ENCODE peak calls at places on chromosomes 4 and X, in six cellular contexts. E, K, X, O, H and Z are unnamed samples.
A peak's percentile ranks its signal among the peaks of the same experiment; 100 is the strongest.

GRCh38 chr4:81030617-81031388 is at the start of gene BMP3:
- DNase-seq in K (no peak), O (no peak), E (no peak), X (peak; percentile 13), H (no peak), Z (no peak)

GRCh38 chr4:147633113-147633512 is 15.9 kb downstream of the TMEM184C start:
- DNase-seq in H (no peak), E (no peak), K (no peak), O (no peak), X (peak; percentile 76), Z (peak; percentile 40)

GRCh38 chrX:151962034-151962433 is 12.4 kb downstream of the GABRE start:
- DNase-seq in H (no peak), X (no peak), O (no peak), E (no peak), K (no peak), Z (no peak)

GRCh38 chrX:121579016-121579760 is 531.8 kb downstream of the GLUD2 start:
- DNase-seq in K (no peak), O (peak; percentile 53), H (no peak), E (no peak), X (peak; percentile 56), Z (no peak)

GRCh38 chr4:75841641-75842520 is 60.4 kb downstream of the PPEF2 start:
- DNase-seq in O (peak; percentile 31), X (peak; percentile 44), K (no peak), H (no peak), E (no peak), Z (no peak)

GRCh38 chr4:5956285-5957021 is 61.8 kb downstream of the C4orf50 start:
- DNase-seq in H (no peak), K (peak; percentile 49), X (no peak), E (peak; percentile 75), O (no peak), Z (no peak)

GRCh38 chr4:16544251-16544721 is 318.0 kb upstream of the TAPT1 start:
- DNase-seq in O (peak; percentile 56), X (no peak), H (peak; percentile 24), K (peak; percentile 75), E (peak; percentile 84), Z (no peak)

GRCh38 chr4:140281828-140282227 is 91.6 kb upstream of the SCOC start:
- DNase-seq in K (no peak), E (no peak), X (no peak), H (no peak), O (peak; percentile 43), Z (no peak)

GRCh38 chrX:24175276-24175675 is 25.7 kb downstream of the ZFX start:
- DNase-seq in X (no peak), K (no peak), H (no peak), E (no peak), O (no peak), Z (no peak)

GRCh38 chrX:24169211-24169610 is 19.7 kb downstream of the ZFX start:
- DNase-seq in X (no peak), K (no peak), E (no peak), O (no peak), H (no peak), Z (no peak)

GRCh38 chrX:24168807-24169206 is 19.3 kb downstream of the ZFX start:
- DNase-seq in O (no peak), E (no peak), X (no peak), K (no peak), H (no peak), Z (no peak)

GRCh38 chrX:24178441-24178840 is 28.9 kb downstream of the ZFX start:
- DNase-seq in K (no peak), O (no peak), E (no peak), X (no peak), H (no peak), Z (no peak)

DNA sequence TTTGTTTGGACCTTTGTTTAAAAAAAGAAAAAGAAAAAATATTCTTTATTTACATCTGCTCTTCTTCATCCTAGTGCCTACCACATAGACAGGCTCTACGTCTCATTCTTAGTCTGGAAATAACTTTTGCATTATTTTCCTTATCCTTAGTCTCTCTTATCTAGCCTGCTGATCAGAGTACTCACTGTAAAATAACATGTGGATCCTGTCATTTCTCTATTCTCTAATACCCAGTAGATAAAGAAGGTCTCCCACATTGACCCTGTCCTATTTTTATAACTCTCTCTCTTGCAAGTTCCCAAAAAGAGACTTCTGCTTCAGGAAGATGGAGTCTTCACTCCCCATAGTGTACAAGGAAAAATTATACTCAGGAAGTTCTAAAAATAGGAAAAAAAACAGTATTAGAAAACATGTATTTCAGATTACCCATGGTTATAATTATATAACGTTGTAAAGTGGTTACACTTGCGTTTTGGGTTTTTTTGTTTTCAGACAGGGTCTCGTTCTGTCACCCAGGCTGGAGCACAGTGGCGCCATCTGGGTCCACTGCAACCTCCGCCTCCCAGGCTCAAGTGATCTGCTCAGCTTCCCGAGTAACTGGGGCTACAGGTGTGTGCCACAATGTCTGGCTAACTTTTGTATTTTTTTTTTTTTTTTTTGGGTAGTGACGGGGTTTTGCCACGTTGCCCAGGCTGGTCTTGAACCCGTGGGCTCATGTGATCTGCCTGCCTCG is 23.8 kb downstream of the ZFX start:
- DNase-seq in X (no peak), E (no peak), K (no peak), H (no peak), O (no peak), Z (no peak)
- TF ChIP-seq CTCF in X (no peak), E (no peak), K (no peak), H (no peak), O (no peak), Z (no peak)

GRCh38 chr4:30720656-30721352 is 635 bp downstream of the PCDH7 start:
- DNase-seq in O (peak; percentile 50), H (no peak), K (no peak), X (peak; percentile 44), E (peak; percentile 81), Z (no peak)

GRCh38 chr4:30722916-30723270 is 2.7 kb downstream of the PCDH7 start:
- DNase-seq in E (no peak), H (no peak), X (no peak), K (no peak), O (no peak), Z (no peak)

GRCh38 chr4:30722092-30722915 is 2.1 kb downstream of the PCDH7 start:
- DNase-seq in H (no peak), E (no peak), O (no peak), X (no peak), K (no peak), Z (no peak)

GRCh38 chr4:30720021-30720655 is at the start of gene PCDH7:
- DNase-seq in H (peak; percentile 33), O (peak; percentile 60), E (no peak), K (no peak), X (peak; percentile 64), Z (no peak)

DNA sequence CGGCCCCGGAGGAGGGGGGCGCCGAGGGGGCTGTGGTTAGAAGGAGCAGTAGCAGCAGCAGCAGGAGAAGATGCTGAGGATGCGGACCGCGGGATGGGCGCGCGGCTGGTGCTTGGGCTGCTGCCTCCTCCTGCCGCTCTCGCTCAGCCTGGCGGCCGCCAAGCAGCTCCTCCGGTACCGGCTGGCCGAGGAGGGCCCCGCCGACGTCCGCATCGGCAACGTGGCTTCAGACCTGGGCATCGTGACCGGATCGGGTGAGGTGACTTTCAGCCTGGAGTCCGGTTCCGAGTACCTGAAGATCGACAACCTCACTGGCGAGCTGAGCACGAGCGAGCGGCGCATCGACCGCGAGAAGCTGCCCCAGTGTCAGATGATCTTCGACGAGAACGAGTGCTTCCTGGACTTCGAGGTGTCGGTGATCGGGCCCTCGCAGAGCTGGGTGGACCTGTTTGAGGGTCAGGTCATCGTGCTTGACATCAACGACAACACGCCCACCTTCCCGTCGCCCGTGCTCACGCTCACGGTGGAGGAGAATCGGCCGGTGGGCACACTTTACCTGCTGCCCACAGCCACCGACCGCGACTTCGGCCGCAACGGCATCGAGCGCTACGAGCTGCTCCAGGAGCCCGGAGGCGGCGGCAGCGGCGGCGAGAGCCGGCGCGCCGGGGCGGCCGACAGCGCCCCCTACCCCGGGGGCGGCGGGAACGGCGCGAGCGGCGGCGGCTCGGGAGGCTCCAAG is 1.4 kb downstream of the PCDH7 start:
- DNase-seq in E (no peak), X (peak; percentile 36), O (peak; percentile 39), H (no peak), K (no peak), Z (no peak)
- TF ChIP-seq CTCF in E (peak; percentile 43), X (no peak), O (no peak), H (no peak), K (peak; percentile 53), Z (no peak)

DNA sequence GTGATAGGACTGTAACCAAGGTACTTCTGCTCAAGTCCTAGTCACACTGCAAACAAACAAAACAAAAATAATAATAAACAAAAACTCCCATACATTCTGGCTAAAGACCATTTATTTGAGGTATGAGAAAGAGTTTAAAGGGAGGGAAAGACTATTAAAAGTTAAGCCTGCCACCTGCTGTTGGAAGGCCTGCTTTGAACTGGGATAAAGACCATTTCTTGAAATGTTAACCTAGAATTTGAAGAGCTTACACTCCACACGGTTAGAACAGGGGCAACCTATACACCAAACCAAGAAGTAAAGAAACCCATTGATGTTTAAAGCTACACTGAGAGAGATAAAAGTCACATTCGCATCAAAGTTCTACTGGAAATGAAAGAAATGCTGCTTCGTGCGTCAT is 548.7 kb upstream of the DIPK2B start:
- DNase-seq in O (peak; percentile 55), K (no peak), E (no peak), X (peak; percentile 50), H (no peak), Z (no peak)
- TF ChIP-seq CTCF in O (peak; percentile 45), K (peak; percentile 16), E (no peak), X (peak; percentile 55), H (no peak), Z (peak; percentile 44)

DNA sequence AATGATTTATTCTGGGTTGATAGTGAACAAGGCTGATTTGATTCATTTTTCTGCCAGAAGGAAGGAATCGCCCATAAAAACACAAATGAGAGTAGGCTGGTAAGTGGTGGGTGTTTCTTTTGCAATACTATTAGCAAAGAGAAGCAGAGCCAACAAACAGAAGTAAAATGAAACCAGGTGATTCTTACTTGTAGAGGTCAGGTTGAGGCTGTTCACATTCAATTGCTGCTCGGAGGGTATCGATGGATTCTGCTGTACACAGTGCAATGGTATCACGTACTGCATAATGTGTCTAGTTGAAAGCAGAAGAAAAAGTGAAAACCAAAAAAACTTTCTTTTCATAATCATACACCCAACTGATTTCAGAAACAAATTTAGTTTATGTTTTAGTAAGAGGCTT is 94.1 kb upstream of the MCF2 start:
- DNase-seq in H (no peak), K (no peak), O (no peak), E (no peak), X (no peak), Z (no peak)
- TF ChIP-seq CTCF in H (no peak), K (no peak), O (no peak), E (no peak), X (no peak), Z (no peak)

DNA sequence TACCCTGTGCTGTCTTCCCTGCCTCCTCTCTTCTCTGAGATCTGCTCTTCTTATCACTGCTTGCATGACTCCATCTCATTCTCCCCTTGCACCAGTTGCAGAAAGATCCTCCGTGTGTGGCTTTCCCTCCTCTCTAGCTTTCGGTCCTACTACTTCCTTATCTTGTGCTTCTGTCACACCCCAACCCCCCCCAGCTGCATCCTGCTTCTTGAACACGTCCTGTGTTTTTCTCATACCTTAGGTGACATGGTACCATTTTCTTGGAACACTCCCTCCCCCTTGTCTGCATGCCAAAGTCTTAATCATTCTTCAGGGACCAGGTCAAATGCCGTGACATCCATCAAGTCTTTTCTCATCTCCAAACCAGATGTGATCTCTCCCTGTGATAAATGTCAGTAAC is 46.4 kb downstream of the FHL1 start:
- DNase-seq in E (no peak), O (no peak), K (no peak), X (no peak), H (no peak), Z (no peak)
- TF ChIP-seq CTCF in E (no peak), O (no peak), K (no peak), X (no peak), H (no peak), Z (no peak)